ENCODE peak calls at places on chromosomes 1 and 21, in nine cellular contexts. X is transverse colon, S is H1, F is prostate gland, I is SK-N-MC, E is stomach, Y is GM12891, A is GM23338, W is spleen. K is an unnamed sample.

GRCh38 chr1:44645466-44646244 is 28.6 kb downstream of the TMEM53 start:
- DNase-seq in I (no peak), Y (no peak), X (peak), A (no peak), F (no peak), W (no peak), E (peak), S (no peak), K (no peak)

GRCh38 chr1:159009704-159010361 is at the start of gene IFI16:
- DNase-seq in X (peak), S (no peak), I (no peak), Y (peak), A (no peak), W (no peak), E (no peak), F (peak), K (peak)

GRCh38 chr1:172145656-172146055 is 274.8 kb upstream of the C1orf105 start:
- DNase-seq in I (no peak), S (no peak), W (no peak), A (no peak), X (no peak), Y (no peak), E (no peak), F (no peak), K (no peak)

GRCh38 chr1:183124259-183124658 is 61.8 kb upstream of the LAMC2 start:
- DNase-seq in W (no peak), I (no peak), S (no peak), A (no peak), F (no peak), X (peak), Y (no peak), E (no peak), K (no peak)

GRCh38 chr1:92851729-92852128 is 19.9 kb downstream of the RPL5 start:
- DNase-seq in E (no peak), I (no peak), A (no peak), S (no peak), Y (no peak), W (no peak), X (no peak), F (no peak), K (no peak)

GRCh38 chr1:180540697-180541594 is 17.8 kb upstream of the OVAAL start:
- DNase-seq in E (no peak), I (no peak), S (no peak), X (no peak), F (no peak), A (no peak), W (no peak), Y (no peak), K (peak)

GRCh38 chr1:115781343-115781742 is 12.8 kb upstream of the CASQ2 start:
- DNase-seq in F (no peak), W (no peak), S (no peak), Y (no peak), X (no peak), E (no peak), I (no peak), A (no peak), K (no peak)

GRCh38 chr1:101235696-101236545 is 898 bp upstream of the S1PR1 start:
- DNase-seq in F (peak), Y (peak), E (peak), I (no peak), A (peak), S (no peak), X (no peak), W (peak), K (no peak)

GRCh38 chr21:33943293-33943692 is 27.7 kb upstream of the ATP5PO start:
- DNase-seq in W (no peak), S (no peak), I (no peak), X (no peak), Y (no peak), F (no peak), A (no peak), E (no peak), K (no peak)

GRCh38 chr21:34771512-34772028 is 102.8 kb downstream of the CLIC6 start:
- DNase-seq in W (no peak), Y (no peak), F (no peak), I (no peak), A (no peak), X (no peak), S (no peak), E (no peak), K (no peak)

GRCh38 chr1:12501661-12502060 is 116.3 kb downstream of the DHRS3 start:
- DNase-seq in S (no peak), W (no peak), Y (no peak), F (no peak), I (no peak), E (no peak), X (no peak), A (no peak), K (no peak)
- TF ChIP-seq POLR2AphosphoS5 in S (no peak), W (no peak), Y (no peak), F (no peak), I (no peak), E (no peak), X (no peak), A (no peak), K (no peak)

DNA sequence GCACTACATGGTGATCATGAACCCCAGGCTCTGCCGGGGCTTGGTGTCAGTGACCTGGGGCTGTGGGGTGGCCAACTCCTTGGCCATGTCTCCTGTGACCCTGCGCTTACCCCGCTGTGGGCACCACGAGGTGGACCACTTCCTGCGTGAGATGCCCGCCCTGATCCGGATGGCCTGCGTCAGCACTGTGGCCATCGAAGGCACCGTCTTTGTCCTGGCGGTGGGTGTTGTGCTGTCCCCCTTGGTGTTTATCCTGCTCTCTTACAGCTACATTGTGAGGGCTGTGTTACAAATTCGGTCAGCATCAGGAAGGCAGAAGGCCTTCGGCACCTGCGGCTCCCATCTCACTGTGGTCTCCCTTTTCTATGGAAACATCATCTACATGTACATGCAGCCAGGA is 589 bp downstream of the OR2W3 start:
- DNase-seq in S (no peak), I (no peak), X (no peak), Y (no peak), A (no peak), W (no peak), E (no peak), F (no peak), K (no peak)
- TF ChIP-seq POLR2AphosphoS5 in S (no peak), I (no peak), X (no peak), Y (no peak), A (no peak), W (no peak), E (no peak), F (no peak), K (no peak)

DNA sequence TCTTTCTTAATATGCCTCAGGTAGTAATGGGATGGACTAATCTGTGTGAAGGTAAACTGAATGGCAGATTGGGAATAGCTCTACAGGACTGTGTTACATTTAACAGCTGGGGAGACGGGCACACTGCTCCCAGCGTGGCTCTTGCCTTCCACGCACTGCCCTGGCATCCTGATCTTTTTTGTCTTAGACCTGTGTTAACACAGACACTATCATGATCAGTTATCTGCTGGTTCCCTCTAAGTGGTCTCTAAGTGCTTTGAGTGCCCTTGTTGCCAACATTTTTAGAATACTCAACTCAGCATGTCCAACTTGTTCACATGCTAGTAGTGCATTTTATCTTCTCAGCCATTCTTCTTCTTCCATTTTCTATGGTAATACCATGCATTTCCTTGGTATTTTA is 208.1 kb downstream of the RYR2 start:
- DNase-seq in E (no peak), F (no peak), X (no peak), W (no peak), A (no peak), I (no peak), S (no peak), Y (no peak), K (no peak)
- TF ChIP-seq POLR2AphosphoS5 in E (no peak), F (no peak), X (no peak), W (no peak), A (no peak), I (no peak), S (no peak), Y (no peak), K (no peak)

GRCh38 chr1:59720716-59721115 is 94.0 kb upstream of the HOOK1 start:
- DNase-seq in W (no peak), E (no peak), Y (no peak), X (no peak), A (no peak), I (no peak), S (no peak), F (no peak), K (no peak)
- TF ChIP-seq POLR2AphosphoS5 in W (no peak), E (no peak), Y (no peak), X (no peak), A (no peak), I (no peak), S (no peak), F (no peak), K (no peak)

DNA sequence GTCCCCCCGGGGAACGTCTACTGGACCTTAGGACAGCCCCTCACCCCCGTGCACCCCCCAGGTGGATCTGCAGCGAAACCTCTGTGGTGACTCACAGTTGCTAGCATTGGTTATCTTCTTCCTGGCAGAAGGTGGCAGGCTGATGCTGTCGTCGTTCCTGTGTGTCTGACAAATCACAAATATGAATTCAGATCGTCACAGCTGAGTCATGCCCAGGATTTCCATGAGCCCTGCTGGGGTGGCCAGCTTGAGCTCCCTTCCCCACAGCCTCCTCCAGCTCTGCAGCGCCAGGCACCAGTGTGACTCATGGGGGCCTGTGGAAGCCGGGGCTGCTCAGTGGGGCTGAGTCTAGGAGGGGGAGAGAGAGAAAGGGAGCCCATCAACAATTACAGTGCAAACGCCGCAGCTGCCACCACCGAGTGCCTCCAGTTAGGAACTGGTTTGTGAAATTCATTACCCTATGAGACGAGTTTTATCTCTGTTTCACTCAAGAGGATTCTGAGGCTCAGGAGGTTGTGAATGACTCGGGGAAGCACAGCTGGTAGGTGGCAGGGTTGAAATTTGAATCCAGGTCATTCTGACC is 197.9 kb downstream of the DYRK1A start:
- DNase-seq in X (peak), E (peak), W (peak), I (no peak), A (peak), Y (peak), F (peak), S (no peak), K (peak)
- TF ChIP-seq POLR2AphosphoS5 in X (peak), E (peak), W (no peak), I (no peak), A (no peak), Y (no peak), F (no peak), S (no peak), K (peak)

DNA sequence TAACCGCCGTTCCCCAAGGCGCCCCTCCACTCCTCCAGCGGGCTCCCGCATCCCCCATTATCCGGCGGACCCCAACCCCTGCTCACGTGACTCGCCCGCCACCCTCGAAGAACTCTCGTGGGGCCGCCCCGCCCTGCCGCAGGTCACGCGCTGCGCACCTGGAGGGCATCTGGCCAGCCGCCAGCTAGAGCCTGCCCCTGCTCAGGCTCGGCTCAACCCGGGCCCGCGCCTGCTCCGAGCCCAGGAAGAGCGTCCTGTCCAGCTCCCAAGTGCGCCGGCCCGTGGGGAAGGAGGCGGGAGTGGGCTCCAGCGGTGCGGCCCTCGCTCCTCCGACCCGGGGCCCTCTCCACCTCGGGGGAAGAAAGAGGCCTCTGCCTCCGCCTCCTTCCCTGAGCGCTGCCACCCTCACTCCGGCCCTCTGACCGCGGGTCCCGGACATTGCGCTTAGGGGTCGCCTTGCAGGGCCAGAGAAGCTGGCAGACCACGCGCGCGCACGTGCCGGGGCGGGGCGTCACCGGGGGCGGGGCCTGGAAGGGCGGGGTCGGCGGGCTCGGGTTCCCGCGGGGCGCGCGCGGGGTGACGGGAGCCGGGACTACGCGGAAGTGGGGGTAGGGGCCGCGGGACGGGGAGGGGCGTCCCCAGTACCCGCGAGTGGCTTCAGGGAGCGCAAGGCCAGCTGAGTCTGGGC is 28.4 kb downstream of the HMGN2 start:
- DNase-seq in I (no peak), Y (peak), X (peak), E (peak), F (peak), S (peak), W (peak), A (peak), K (peak)
- TF ChIP-seq POLR2AphosphoS5 in I (no peak), Y (no peak), X (peak), E (peak), F (peak), S (peak), W (peak), A (peak), K (peak)

GRCh38 chr1:109112652-109113285 is 1.1 kb upstream of the ELAPOR1 start:
- DNase-seq in X (peak), I (peak), S (peak), Y (peak), A (peak), W (peak), F (peak), E (peak), K (peak)
- TF ChIP-seq POLR2AphosphoS5 in X (peak), I (no peak), S (no peak), Y (no peak), A (no peak), W (peak), F (peak), E (peak), K (peak)

DNA sequence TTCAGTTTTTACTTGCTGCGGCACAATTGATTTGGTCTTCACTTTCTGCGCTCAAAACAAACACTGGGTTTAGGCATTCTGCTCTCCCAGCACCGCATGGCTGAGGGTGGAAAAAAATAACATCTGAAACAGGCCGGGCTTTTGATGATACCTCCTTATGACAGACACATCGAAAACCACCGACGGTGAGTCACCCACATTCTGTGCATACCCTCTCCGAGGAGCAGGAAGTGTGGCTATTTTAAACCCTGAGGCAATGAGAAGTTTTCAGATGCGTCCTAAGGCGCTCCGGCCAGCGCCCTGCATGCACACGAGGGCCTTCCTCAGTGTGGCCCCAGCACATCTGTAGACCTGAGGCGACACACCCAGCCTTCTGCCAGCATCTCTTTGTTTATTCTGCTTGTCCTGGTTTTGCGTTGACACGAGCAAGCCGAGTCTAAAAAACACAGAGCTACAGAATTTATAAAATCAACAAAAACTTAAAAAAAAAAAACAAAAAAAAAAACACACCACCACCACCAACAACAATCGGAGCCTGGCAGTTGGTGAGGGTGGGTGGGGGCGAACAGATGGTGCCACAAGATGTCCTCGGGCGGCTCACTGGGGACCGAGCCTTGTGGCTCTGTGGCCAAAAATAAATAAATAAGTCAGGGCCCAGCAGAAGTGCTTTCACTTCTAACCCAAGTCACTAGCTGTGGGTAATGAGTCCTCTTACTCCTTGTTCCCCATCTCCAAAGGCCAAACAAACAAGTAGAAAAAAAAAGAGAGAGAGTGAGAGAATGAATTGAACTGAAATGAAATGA is 162.6 kb upstream of the IRF2BP2 start:
- DNase-seq in W (peak), F (peak), E (peak), A (peak), Y (peak), S (peak), X (peak), I (no peak), K (peak)
- TF ChIP-seq POLR2AphosphoS5 in W (peak), F (peak), E (peak), A (no peak), Y (peak), S (no peak), X (peak), I (no peak), K (peak)

GRCh38 chr1:11673089-11673769 is 7.7 kb downstream of the MAD2L2 start:
- DNase-seq in X (no peak), F (no peak), A (no peak), I (no peak), Y (no peak), E (no peak), S (no peak), W (no peak), K (no peak)

GRCh38 chr1:11670747-11671146 is 6.7 kb downstream of the FBXO6 start:
- DNase-seq in E (no peak), A (no peak), I (no peak), F (no peak), X (no peak), S (no peak), W (no peak), Y (no peak), K (no peak)

GRCh38 chr1:11671205-11671543 is 7.2 kb downstream of the FBXO6 start:
- DNase-seq in I (no peak), W (no peak), A (no peak), X (no peak), F (no peak), Y (no peak), S (no peak), E (no peak), K (no peak)

GRCh38 chr1:11674488-11674887 is 6.5 kb downstream of the MAD2L2 start:
- DNase-seq in E (no peak), S (no peak), X (no peak), W (no peak), A (no peak), F (no peak), I (no peak), Y (no peak), K (no peak)

GRCh38 chr1:11671544-11672286 is 7.7 kb downstream of the FBXO6 start:
- DNase-seq in E (peak), F (no peak), S (no peak), I (no peak), Y (no peak), A (no peak), X (no peak), W (no peak), K (no peak)
- TF ChIP-seq POLR2AphosphoS5 in E (peak), F (no peak), S (peak), I (peak), Y (no peak), A (peak), X (no peak), W (no peak), K (no peak)